ENCODE peak calls at places on chromosomes 16 and 17, in nine cellular contexts. One of them, this sample, is unnamed.
A peak's percentile ranks its signal among the peaks of the same experiment; 100 is the strongest.

GRCh38 chr17:80453126-80453979 is 23.1 kb downstream of the NPTX1 start:
- DNase-seq in IMR-90: no peak
- DNase-seq in transverse colon: no peak
- DNase-seq in A549: no peak
- DNase-seq in HCT116: no peak
- DNase-seq in H1: no peak
- DNase-seq in tibial nerve: no peak
- DNase-seq in body of pancreas: peak; percentile 19
- DNase-seq in breast epithelium: no peak
- DNase-seq in this sample: no peak

GRCh38 chr17:39757931-39758873 is 20.5 kb downstream of the GRB7 start:
- DNase-seq in IMR-90: no peak
- DNase-seq in transverse colon: peak; percentile 26
- DNase-seq in A549: no peak
- DNase-seq in HCT116: no peak
- DNase-seq in H1: no peak
- DNase-seq in tibial nerve: no peak
- DNase-seq in body of pancreas: no peak
- DNase-seq in breast epithelium: no peak
- DNase-seq in this sample: no peak

GRCh38 chr16:85157813-85158701 is 45.8 kb upstream of the CIBAR2 start:
- DNase-seq in IMR-90: no peak
- DNase-seq in transverse colon: no peak
- DNase-seq in A549: no peak
- DNase-seq in HCT116: no peak
- DNase-seq in H1: peak; percentile 70
- DNase-seq in tibial nerve: no peak
- DNase-seq in body of pancreas: no peak
- DNase-seq in breast epithelium: no peak
- DNase-seq in this sample: no peak

GRCh38 chr17:78374189-78374588 is 4.3 kb upstream of the PGS1 start:
- DNase-seq in IMR-90: no peak
- DNase-seq in transverse colon: no peak
- DNase-seq in A549: no peak
- DNase-seq in HCT116: no peak
- DNase-seq in H1: no peak
- DNase-seq in tibial nerve: no peak
- DNase-seq in body of pancreas: no peak
- DNase-seq in breast epithelium: no peak
- DNase-seq in this sample: no peak

GRCh38 chr17:41844971-41845370 is 7.3 kb downstream of the KLHL10 start:
- DNase-seq in IMR-90: peak; percentile 35
- DNase-seq in transverse colon: no peak
- DNase-seq in A549: no peak
- DNase-seq in HCT116: no peak
- DNase-seq in H1: no peak
- DNase-seq in tibial nerve: no peak
- DNase-seq in body of pancreas: no peak
- DNase-seq in breast epithelium: no peak
- DNase-seq in this sample: no peak

GRCh38 chr16:53041196-53041977 is 11.3 kb downstream of the CHD9NB start:
- DNase-seq in IMR-90: peak; percentile 5
- DNase-seq in transverse colon: peak; percentile 33
- DNase-seq in A549: no peak
- DNase-seq in HCT116: no peak
- DNase-seq in H1: no peak
- DNase-seq in tibial nerve: peak; percentile 57
- DNase-seq in body of pancreas: peak; percentile 41
- DNase-seq in breast epithelium: peak; percentile 57
- DNase-seq in this sample: no peak

GRCh38 chr16:17083628-17084027 is 387.1 kb downstream of the XYLT1 start:
- DNase-seq in IMR-90: no peak
- DNase-seq in transverse colon: no peak
- DNase-seq in A549: no peak
- DNase-seq in HCT116: no peak
- DNase-seq in H1: peak; percentile 71
- DNase-seq in tibial nerve: no peak
- DNase-seq in body of pancreas: no peak
- DNase-seq in breast epithelium: no peak
- DNase-seq in this sample: no peak

GRCh38 chr17:3528604-3529511 is 28.8 kb downstream of the TRPV3 start:
- DNase-seq in IMR-90: no peak
- DNase-seq in transverse colon: no peak
- DNase-seq in A549: no peak
- DNase-seq in HCT116: no peak
- DNase-seq in H1: no peak
- DNase-seq in tibial nerve: no peak
- DNase-seq in body of pancreas: no peak
- DNase-seq in breast epithelium: no peak
- DNase-seq in this sample: peak; percentile 81

GRCh38 chr17:49741692-49742076 is 22.2 kb downstream of the FAM117A start:
- DNase-seq in IMR-90: no peak
- DNase-seq in transverse colon: no peak
- DNase-seq in A549: no peak
- DNase-seq in HCT116: no peak
- DNase-seq in H1: no peak
- DNase-seq in tibial nerve: no peak
- DNase-seq in body of pancreas: no peak
- DNase-seq in breast epithelium: no peak
- DNase-seq in this sample: no peak

GRCh38 chr17:49741009-49741691 is 22.8 kb downstream of the FAM117A start:
- DNase-seq in IMR-90: peak; percentile 33
- DNase-seq in transverse colon: no peak
- DNase-seq in A549: no peak
- DNase-seq in HCT116: no peak
- DNase-seq in H1: no peak
- DNase-seq in tibial nerve: no peak
- DNase-seq in body of pancreas: no peak
- DNase-seq in breast epithelium: no peak
- DNase-seq in this sample: no peak

GRCh38 chr17:49738456-49739163 is 25.3 kb downstream of the FAM117A start:
- DNase-seq in IMR-90: no peak
- DNase-seq in transverse colon: no peak
- DNase-seq in A549: no peak
- DNase-seq in HCT116: no peak
- DNase-seq in H1: no peak
- DNase-seq in tibial nerve: no peak
- DNase-seq in body of pancreas: peak; percentile 16
- DNase-seq in breast epithelium: no peak
- DNase-seq in this sample: no peak

GRCh38 chr17:49742256-49742655 is 21.7 kb downstream of the FAM117A start:
- DNase-seq in IMR-90: peak; percentile 34
- DNase-seq in transverse colon: no peak
- DNase-seq in A549: no peak
- DNase-seq in HCT116: no peak
- DNase-seq in H1: no peak
- DNase-seq in tibial nerve: no peak
- DNase-seq in body of pancreas: no peak
- DNase-seq in breast epithelium: no peak
- DNase-seq in this sample: no peak

DNA sequence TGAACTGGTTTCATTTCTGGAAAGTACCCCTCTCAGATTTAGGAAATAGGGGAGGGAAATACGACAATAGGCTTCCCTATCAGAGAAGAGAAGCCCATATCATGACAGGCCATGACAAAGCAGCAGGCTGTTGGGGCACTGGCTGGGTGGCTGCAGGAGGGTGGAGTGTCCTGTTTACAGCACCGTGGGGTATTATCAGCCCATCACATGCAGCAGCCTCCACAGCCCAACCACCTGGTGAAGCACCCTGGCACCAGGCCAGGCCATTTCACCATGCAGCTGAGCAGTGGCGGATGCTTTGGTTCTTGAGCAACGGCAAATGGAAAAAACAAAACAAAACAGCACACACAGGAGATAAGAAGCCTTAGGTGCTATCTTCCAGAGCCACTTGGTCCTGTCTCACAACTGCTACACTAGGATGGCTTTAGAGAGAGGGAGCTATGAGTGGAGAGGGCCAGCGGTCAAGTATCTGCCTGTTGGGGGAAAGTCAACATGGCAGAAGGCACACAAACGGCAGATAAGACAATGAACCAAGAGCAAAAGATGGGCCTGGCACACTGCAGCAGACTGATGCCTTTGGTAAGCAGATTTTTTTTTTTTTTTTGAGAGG is 24.2 kb downstream of the FAM117A start:
- DNase-seq in IMR-90: peak; percentile 16
- DNase-seq in transverse colon: peak; percentile 88
- DNase-seq in A549: no peak
- DNase-seq in HCT116: no peak
- DNase-seq in H1: no peak
- DNase-seq in tibial nerve: peak; percentile 80
- DNase-seq in body of pancreas: peak; percentile 85
- DNase-seq in breast epithelium: peak; percentile 83
- DNase-seq in this sample: no peak
- TF ChIP-seq POLR2A in IMR-90: no peak
- TF ChIP-seq POLR2A in transverse colon: peak; percentile 20
- TF ChIP-seq POLR2A in A549: no peak
- TF ChIP-seq POLR2A in HCT116: no peak
- TF ChIP-seq POLR2A in H1: no peak
- TF ChIP-seq POLR2A in tibial nerve: no peak
- TF ChIP-seq POLR2A in body of pancreas: no peak
- TF ChIP-seq POLR2A in breast epithelium: no peak
- TF ChIP-seq POLR2A in this sample: no peak

GRCh38 chr16:3035972-3036725 is 595 bp downstream of the BICDL2 start:
- DNase-seq in IMR-90: no peak
- DNase-seq in transverse colon: peak; percentile 72
- DNase-seq in A549: no peak
- DNase-seq in HCT116: no peak
- DNase-seq in H1: no peak
- DNase-seq in tibial nerve: no peak
- DNase-seq in body of pancreas: peak; percentile 68
- DNase-seq in breast epithelium: no peak
- DNase-seq in this sample: no peak

GRCh38 chr16:3038256-3038655 is 1.5 kb upstream of the BICDL2 start:
- DNase-seq in IMR-90: no peak
- DNase-seq in transverse colon: peak; percentile 79
- DNase-seq in A549: no peak
- DNase-seq in HCT116: no peak
- DNase-seq in H1: no peak
- DNase-seq in tibial nerve: no peak
- DNase-seq in body of pancreas: peak; percentile 93
- DNase-seq in breast epithelium: peak; percentile 84
- DNase-seq in this sample: no peak

GRCh38 chr16:3036726-3037315 is at the start of gene BICDL2:
- DNase-seq in IMR-90: no peak
- DNase-seq in transverse colon: peak; percentile 87
- DNase-seq in A549: no peak
- DNase-seq in HCT116: no peak
- DNase-seq in H1: no peak
- DNase-seq in tibial nerve: no peak
- DNase-seq in body of pancreas: peak; percentile 80
- DNase-seq in breast epithelium: no peak
- DNase-seq in this sample: no peak

GRCh38 chr16:3035289-3035971 is 1.3 kb downstream of the BICDL2 start:
- DNase-seq in IMR-90: no peak
- DNase-seq in transverse colon: no peak
- DNase-seq in A549: no peak
- DNase-seq in HCT116: no peak
- DNase-seq in H1: no peak
- DNase-seq in tibial nerve: no peak
- DNase-seq in body of pancreas: peak; percentile 90
- DNase-seq in breast epithelium: no peak
- DNase-seq in this sample: no peak

DNA sequence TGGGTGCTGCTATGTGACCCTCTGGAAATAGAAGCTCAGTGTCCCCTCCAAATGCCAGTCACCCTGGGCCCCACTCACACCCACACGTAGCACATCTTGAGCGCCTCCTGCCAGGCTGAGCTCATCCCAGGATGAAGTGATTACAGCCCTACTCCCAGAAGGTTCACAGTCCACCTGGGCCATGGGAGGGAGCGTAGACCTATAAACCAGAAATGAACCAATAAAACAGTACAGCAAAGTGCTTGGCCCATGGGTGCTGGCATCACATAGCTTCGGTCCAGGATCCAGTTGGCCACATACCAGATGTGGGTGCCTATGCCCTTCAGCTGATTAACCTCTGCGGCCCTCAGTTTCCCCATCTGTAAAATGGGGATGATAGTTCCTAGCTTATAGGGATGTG is 2.2 kb upstream of the BICDL2 start:
- DNase-seq in IMR-90: no peak
- DNase-seq in transverse colon: peak; percentile 84
- DNase-seq in A549: no peak
- DNase-seq in HCT116: no peak
- DNase-seq in H1: no peak
- DNase-seq in tibial nerve: no peak
- DNase-seq in body of pancreas: no peak
- DNase-seq in breast epithelium: no peak
- DNase-seq in this sample: no peak
- TF ChIP-seq POLR2A in IMR-90: no peak
- TF ChIP-seq POLR2A in transverse colon: peak; percentile 58
- TF ChIP-seq POLR2A in A549: no peak
- TF ChIP-seq POLR2A in HCT116: no peak
- TF ChIP-seq POLR2A in H1: no peak
- TF ChIP-seq POLR2A in tibial nerve: no peak
- TF ChIP-seq POLR2A in body of pancreas: no peak
- TF ChIP-seq POLR2A in breast epithelium: no peak
- TF ChIP-seq POLR2A in this sample: no peak

DNA sequence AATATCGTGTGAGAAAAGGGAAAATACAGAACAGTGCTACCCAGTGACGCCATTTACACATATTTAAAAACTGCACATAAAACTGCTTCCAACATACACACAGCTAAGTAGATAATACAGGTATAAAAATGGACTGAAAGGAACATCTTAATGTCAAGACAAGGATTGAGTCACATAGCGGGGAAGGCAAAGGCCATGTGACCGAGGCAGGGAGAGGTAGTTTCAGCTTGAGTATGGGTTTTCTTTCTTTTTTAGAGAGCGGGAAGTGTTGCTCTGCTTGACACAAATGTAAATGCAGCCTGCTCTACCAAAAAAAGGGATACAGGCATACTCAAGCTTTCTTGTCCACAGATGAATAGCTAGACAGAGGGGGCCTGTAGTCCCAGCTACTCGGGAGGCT is 46.5 kb downstream of the SDR42E1 start:
- DNase-seq in IMR-90: no peak
- DNase-seq in transverse colon: no peak
- DNase-seq in A549: no peak
- DNase-seq in HCT116: no peak
- DNase-seq in H1: no peak
- DNase-seq in tibial nerve: no peak
- DNase-seq in body of pancreas: no peak
- DNase-seq in breast epithelium: no peak
- DNase-seq in this sample: no peak
- TF ChIP-seq POLR2A in IMR-90: no peak
- TF ChIP-seq POLR2A in transverse colon: no peak
- TF ChIP-seq POLR2A in A549: no peak
- TF ChIP-seq POLR2A in HCT116: no peak
- TF ChIP-seq POLR2A in H1: no peak
- TF ChIP-seq POLR2A in tibial nerve: no peak
- TF ChIP-seq POLR2A in body of pancreas: no peak
- TF ChIP-seq POLR2A in breast epithelium: no peak
- TF ChIP-seq POLR2A in this sample: no peak

DNA sequence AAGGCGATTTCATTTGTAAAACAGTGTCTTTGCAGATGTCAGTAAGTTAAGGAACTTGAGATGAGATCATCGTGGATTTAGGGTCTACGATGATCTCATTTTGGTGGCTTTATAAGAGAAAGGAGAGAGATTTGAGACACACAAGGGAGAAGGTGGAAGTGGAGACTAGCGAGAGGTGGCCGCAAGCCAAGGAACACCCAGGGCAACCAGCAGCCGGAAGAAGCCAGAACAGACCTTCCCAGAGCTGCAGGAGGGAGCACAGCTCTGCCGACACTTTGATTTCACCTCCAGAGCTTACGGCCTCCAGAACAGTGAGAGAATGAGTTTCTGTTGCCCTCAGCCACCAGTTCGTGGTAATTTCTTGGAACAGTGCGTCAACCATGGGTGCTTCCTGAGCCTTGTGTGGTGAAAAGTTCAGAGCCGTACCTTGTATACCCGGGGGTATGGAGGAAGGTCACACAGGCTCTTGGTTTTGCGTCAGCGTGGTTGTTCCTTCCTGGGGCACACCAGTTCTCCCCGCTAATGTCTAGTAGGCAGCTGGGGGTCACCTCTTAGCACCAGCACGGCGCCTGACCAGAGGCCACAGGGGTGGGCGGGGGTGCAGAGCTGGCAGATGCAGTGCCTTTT is 12.9 kb upstream of the SEC14L1 start:
- DNase-seq in IMR-90: no peak
- DNase-seq in transverse colon: peak; percentile 76
- DNase-seq in A549: no peak
- DNase-seq in HCT116: no peak
- DNase-seq in H1: no peak
- DNase-seq in tibial nerve: peak; percentile 65
- DNase-seq in body of pancreas: peak; percentile 72
- DNase-seq in breast epithelium: peak; percentile 65
- DNase-seq in this sample: no peak
- TF ChIP-seq POLR2A in IMR-90: no peak
- TF ChIP-seq POLR2A in transverse colon: peak; percentile 46
- TF ChIP-seq POLR2A in A549: no peak
- TF ChIP-seq POLR2A in HCT116: no peak
- TF ChIP-seq POLR2A in H1: no peak
- TF ChIP-seq POLR2A in tibial nerve: no peak
- TF ChIP-seq POLR2A in body of pancreas: peak; percentile 30
- TF ChIP-seq POLR2A in breast epithelium: no peak
- TF ChIP-seq POLR2A in this sample: no peak

This sample was measured in H54.